ENCODE peak calls at places on chromosome 2, in five cellular contexts. Q is fibroblast of lung; W is mucosa of descending colon; J is pancreas; R is CD8-positive, alpha-beta memory T cell. I is an unnamed sample.

GRCh38 chr2:86072271-86072858 is 33.3 kb downstream of the POLR1A start:
- DNase-seq in Q (peak; percentile 28), W (no peak), J (peak; percentile 91), R (no peak), I (peak; percentile 90)

GRCh38 chr2:40033781-40034180 is 254.7 kb upstream of the THUMPD2 start:
- DNase-seq in Q (no peak), W (no peak), J (no peak), R (no peak), I (no peak)

GRCh38 chr2:232592687-232593407 is 40.6 kb upstream of the EFHD1 start:
- DNase-seq in Q (peak; percentile 48), W (peak; percentile 79), J (no peak), R (no peak), I (peak; percentile 83)

GRCh38 chr2:171334171-171334570 is 99.6 kb downstream of the METTL8 start:
- DNase-seq in Q (no peak), W (no peak), J (no peak), R (no peak), I (no peak)

GRCh38 chr2:146818122-146818521 is 1026.7 kb upstream of the ACVR2A start:
- DNase-seq in Q (peak; percentile 61), W (no peak), J (no peak), R (no peak), I (no peak)

GRCh38 chr2:65599693-65600092 is 167.3 kb upstream of the SPRED2 start:
- DNase-seq in Q (no peak), W (no peak), J (no peak), R (no peak), I (no peak)

GRCh38 chr2:10398496-10398895 is 49.6 kb downstream of the ODC1 start:
- DNase-seq in Q (no peak), W (peak; percentile 81), J (no peak), R (no peak), I (no peak)

GRCh38 chr2:135948642-135949355 is 36.6 kb downstream of the DARS1 start:
- DNase-seq in Q (peak; percentile 79), W (no peak), J (no peak), R (no peak), I (no peak)

GRCh38 chr2:230941202-230942180 is 16.4 kb upstream of the GPR55 start:
- DNase-seq in Q (no peak), W (no peak), J (no peak), R (no peak), I (no peak)

GRCh38 chr2:242075163-242075562 is 205.6 kb downstream of the RTP5 start:
- DNase-seq in Q (peak; percentile 95), W (no peak), J (no peak), R (no peak), I (no peak)

GRCh38 chr2:225894240-225894980 is 494.9 kb downstream of the NYAP2 start:
- DNase-seq in Q (peak; percentile 65), W (no peak), J (no peak), R (no peak), I (no peak)

GRCh38 chr2:3633089-3633981 is 24.7 kb upstream of the ALLC start:
- DNase-seq in Q (peak; percentile 81), W (peak; percentile 25), J (no peak), R (no peak), I (peak; percentile 59)

GRCh38 chr2:68766378-68766845 is 31.8 kb downstream of the ARHGAP25 start:
- DNase-seq in Q (peak; percentile 58), W (peak; percentile 70), J (no peak), R (peak; percentile 59), I (no peak)

GRCh38 chr2:73897240-73897583 is 4.4 kb downstream of the ACTG2 start:
- DNase-seq in Q (no peak), W (no peak), J (no peak), R (no peak), I (no peak)
- H3K4me3 ChIP-seq in Q (no peak overlapping the region), W (no peak overlapping the region), J (no peak overlapping the region), R (no peak overlapping the region), I (no peak overlapping the region)

DNA sequence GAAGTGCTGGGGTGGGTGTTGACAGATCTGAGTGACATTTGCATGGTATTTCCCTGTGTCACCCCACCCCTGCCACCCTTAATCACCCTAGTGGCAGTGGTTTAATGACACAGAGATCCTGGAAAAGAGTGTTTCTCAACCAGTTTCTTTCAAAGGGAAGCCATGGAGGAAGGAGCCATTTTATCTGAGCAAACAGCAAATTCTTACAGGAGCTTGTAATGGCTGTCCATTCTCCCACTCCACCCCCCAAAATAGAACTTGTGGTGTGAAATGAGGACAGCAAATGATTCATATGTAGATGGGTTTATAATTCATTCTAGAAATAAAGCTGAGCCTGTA is 51.5 kb downstream of the CDC42EP3 start:
- DNase-seq in Q (no peak), W (no peak), J (no peak), R (no peak), I (no peak)
- H3K4me1 ChIP-seq in Q (peaks cover 6% of the 10 kb centered on the region), W (peaks cover 9% of the 10 kb centered on the region), J (peaks cover 11% of the 10 kb centered on the region), R (peaks cover 64% of the 10 kb centered on the region), I (no peaks in the 10 kb centered on the region)

GRCh38 chr2:159795781-159796667 is 2.0 kb downstream of the CD302 start:
- DNase-seq in Q (no peak), W (no peak), J (no peak), R (no peak), I (no peak)
- H3K4me3 ChIP-seq in Q (peak overlapping the region; percentile 69), W (no peak overlapping the region), J (no peak overlapping the region), R (no peak overlapping the region), I (peak overlapping the region; percentile 11)

GRCh38 chr2:46325178-46325928 is 28.1 kb downstream of the EPAS1 start:
- DNase-seq in Q (no peak), W (no peak), J (no peak), R (no peak), I (no peak)

GRCh38 chr2:46328316-46328715 is 31.1 kb downstream of the EPAS1 start:
- DNase-seq in Q (no peak), W (no peak), J (no peak), R (no peak), I (no peak)

GRCh38 chr2:46329340-46329739 is 32.1 kb downstream of the EPAS1 start:
- DNase-seq in Q (no peak), W (no peak), J (no peak), R (no peak), I (no peak)

GRCh38 chr2:46326231-46326980 is 29.2 kb downstream of the EPAS1 start:
- DNase-seq in Q (no peak), W (no peak), J (no peak), R (no peak), I (no peak)

DNA sequence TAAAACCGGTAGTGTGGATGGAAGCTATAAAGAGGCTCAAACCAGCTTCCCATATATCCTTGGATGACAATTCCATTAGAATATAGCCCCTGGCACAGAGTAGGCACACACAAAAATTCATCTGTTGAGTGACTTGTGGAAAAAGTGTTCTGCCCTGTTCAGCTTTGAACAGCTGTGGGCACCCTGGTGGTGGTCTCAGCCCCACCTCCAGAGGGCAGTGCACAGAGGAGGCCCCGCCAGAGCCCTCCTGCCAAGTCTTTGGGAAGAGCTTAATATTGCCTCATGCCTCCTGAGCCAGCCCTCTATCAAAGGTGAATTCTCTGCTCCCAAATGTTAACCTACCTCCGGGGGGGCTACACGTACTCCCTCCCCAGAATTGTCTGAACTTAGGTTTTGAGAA is 30.4 kb downstream of the EPAS1 start:
- DNase-seq in Q (no peak), W (no peak), J (no peak), R (no peak), I (no peak)
- H3K4me1 ChIP-seq in Q (peaks cover 41% of the 10 kb centered on the region), W (peaks cover 26% of the 10 kb centered on the region), J (peaks cover 77% of the 10 kb centered on the region), R (no peaks in the 10 kb centered on the region), I (peaks cover 64% of the 10 kb centered on the region)

GRCh38 chr2:183125659-183126341 is 1.6 kb downstream of the NUP35 start:
- DNase-seq in Q (no peak), W (no peak), J (no peak), R (no peak), I (no peak)
- H3K4me3 ChIP-seq in Q (peak overlapping the region; percentile 88), W (no peak overlapping the region), J (peak overlapping the region; percentile 79), R (no peak overlapping the region), I (no peak overlapping the region)

GRCh38 chr2:212811036-212811805 is 272.6 kb upstream of the ERBB4 start:
- DNase-seq in Q (peak; percentile 34), W (no peak), J (no peak), R (no peak), I (no peak)
- H3K4me1 ChIP-seq in Q (no peaks in the 10 kb centered on the region), W (no peaks in the 10 kb centered on the region), J (no peaks in the 10 kb centered on the region), R (no peaks in the 10 kb centered on the region), I (no peaks in the 10 kb centered on the region)

GRCh38 chr2:164287041-164287440 is 334.2 kb downstream of the GRB14 start:
- DNase-seq in Q (no peak), W (no peak), J (no peak), R (no peak), I (no peak)

GRCh38 chr2:164281896-164282295 is 339.4 kb downstream of the GRB14 start:
- DNase-seq in Q (no peak), W (no peak), J (no peak), R (no peak), I (no peak)
- H3K4me3 ChIP-seq in Q (no peak overlapping the region), W (no peak overlapping the region), J (no peak overlapping the region), R (no peak overlapping the region), I (no peak overlapping the region)